ENCODE peak calls at places on chromosomes 5 and 9, in nine cellular contexts. T is adrenal gland, L is DMS 273 treated with DMSO at 0.1 percent for 48 hours, N is NCI-H1436, K is neural crest cell, J is H54, V is C1 segment of cervical spinal cord, Y is fibroblast of pulmonary artery, X is globus pallidus. M is an unnamed sample.

GRCh38 chr9:116189683-116190082 is 36.1 kb downstream of the PAPPA start:
- DNase-seq in T (no peak), L (no peak), N (no peak), K (no peak), J (no peak), V (no peak), Y (no peak), X (no peak), M (no peak)

GRCh38 chr9:136577941-136578619 is 32.2 kb upstream of the NOTCH1 start:
- DNase-seq in T (no peak), L (no peak), N (no peak), K (no peak), J (no peak), V (no peak), Y (no peak), X (no peak), M (no peak)

GRCh38 chr5:132661231-132662003 is 3.4 kb downstream of the IL13 start:
- DNase-seq in T (no peak), L (no peak), N (no peak), K (no peak), J (no peak), V (no peak), Y (peak; percentile 16), X (no peak), M (no peak)

GRCh38 chr9:15642369-15642962 is 89.6 kb downstream of the CCDC171 start:
- DNase-seq in T (no peak), L (peak; percentile 28), N (peak; percentile 48), K (no peak), J (peak; percentile 9), V (no peak), Y (peak; percentile 68), X (peak; percentile 16), M (no peak)

GRCh38 chr9:127927457-127928231 is 2.9 kb downstream of the PIP5KL1 start:
- DNase-seq in T (no peak), L (no peak), N (peak; percentile 73), K (no peak), J (no peak), V (no peak), Y (no peak), X (no peak), M (no peak)

GRCh38 chr5:74414228-74414627 is 226.3 kb downstream of the ENC1 start:
- DNase-seq in T (no peak), L (no peak), N (no peak), K (no peak), J (no peak), V (no peak), Y (no peak), X (no peak), M (no peak)

GRCh38 chr5:180271205-180271604 is 20.7 kb downstream of the MAPK9 start:
- DNase-seq in T (no peak), L (no peak), N (no peak), K (no peak), J (no peak), V (no peak), Y (no peak), X (no peak), M (no peak)

GRCh38 chr9:91192379-91192775 is 169.3 kb downstream of the AUH start:
- DNase-seq in T (no peak), L (peak; percentile 75), N (no peak), K (no peak), J (no peak), V (no peak), Y (no peak), X (no peak), M (no peak)

M was measured in suprapubic skin.